ENCODE peak calls at places on chromosomes 6 and 20, in ten cellular contexts. T, N, W, H, A, I, Y, V, F and L are unnamed samples.

GRCh38 chr6:170227521-170227983 is 63.3 kb downstream of the DLL1 start:
- DNase-seq in W (no peak), H (no peak), N (no peak), Y (no peak), F (no peak), I (no peak), A (no peak), T (no peak), V (peak; percentile 43), L (peak; percentile 8)

GRCh38 chr6:52312461-52312860 is 27.9 kb upstream of the MCM3 start:
- DNase-seq in H (no peak), F (no peak), T (no peak), Y (no peak), W (no peak), V (no peak), A (no peak), I (no peak), N (no peak), L (no peak)

GRCh38 chr20:54985100-54985499 is 509.7 kb downstream of the DOK5 start:
- DNase-seq in T (no peak), N (no peak), A (no peak), Y (no peak), W (peak; percentile 27), F (no peak), I (no peak), V (no peak), H (no peak), L (no peak)

GRCh38 chr6:131331146-131331545 is 195.9 kb downstream of the AKAP7 start:
- DNase-seq in W (peak; percentile 16), A (no peak), Y (no peak), N (no peak), F (no peak), V (no peak), T (no peak), I (no peak), H (no peak), L (no peak)

GRCh38 chr20:25248501-25249172 is 752 bp downstream of the PYGB start:
- DNase-seq in N (peak; percentile 50), V (no peak), Y (peak; percentile 29), I (peak; percentile 38), H (peak; percentile 76), A (no peak), T (peak; percentile 31), W (peak; percentile 59), F (peak; percentile 60), L (peak; percentile 41)

GRCh38 chr6:328184-328670 is 35.9 kb downstream of the DUSP22 start:
- DNase-seq in T (peak; percentile 88), Y (peak; percentile 90), F (no peak), A (peak; percentile 100), W (peak; percentile 56), N (no peak), V (peak; percentile 84), I (no peak), H (peak; percentile 96), L (peak; percentile 55)

GRCh38 chr20:49747707-49748524 is 34.2 kb upstream of the B4GALT5 start:
- DNase-seq in N (no peak), F (no peak), W (peak; percentile 66), A (no peak), V (no peak), Y (no peak), T (peak; percentile 53), H (peak; percentile 78), I (no peak), L (no peak)

GRCh38 chr6:79604583-79605037 is 26.5 kb upstream of the SH3BGRL2 start:
- DNase-seq in V (peak; percentile 16), I (no peak), Y (no peak), W (peak; percentile 63), F (no peak), T (no peak), A (no peak), H (peak; percentile 7), N (peak; percentile 2), L (no peak)

GRCh38 chr6:111176038-111176762 is 88.9 kb downstream of the SLC16A10 start:
- DNase-seq in Y (no peak), T (no peak), I (no peak), N (no peak), F (no peak), A (no peak), V (no peak), H (no peak), W (peak; percentile 19), L (no peak)

GRCh38 chr6:111173946-111174345 is 86.6 kb downstream of the SLC16A10 start:
- DNase-seq in T (no peak), Y (no peak), F (peak; percentile 8), I (no peak), A (no peak), N (no peak), H (no peak), W (no peak), V (no peak), L (no peak)

GRCh38 chr6:111176763-111177099 is 89.4 kb downstream of the SLC16A10 start:
- DNase-seq in W (no peak), H (no peak), T (no peak), A (no peak), F (no peak), I (no peak), Y (no peak), N (no peak), V (no peak), L (no peak)

GRCh38 chr6:111175135-111175534 is 87.8 kb downstream of the SLC16A10 start:
- DNase-seq in F (no peak), N (no peak), W (no peak), Y (no peak), T (peak; percentile 4), V (no peak), A (no peak), H (no peak), I (no peak), L (no peak)

GRCh38 chr6:111177131-111177530 is 89.8 kb downstream of the SLC16A10 start:
- DNase-seq in V (no peak), N (no peak), Y (no peak), T (no peak), H (no peak), I (no peak), W (no peak), A (no peak), F (no peak), L (no peak)
- H3K4me2 ChIP-seq in V (no peak overlapping the region), N (no peak overlapping the region), Y (no peak overlapping the region), T (no peak overlapping the region), H (no peak overlapping the region), I (no peak overlapping the region), W (peak overlapping the region; percentile 24), A (no peak overlapping the region), F (no peak overlapping the region), L (no peak overlapping the region)

DNA sequence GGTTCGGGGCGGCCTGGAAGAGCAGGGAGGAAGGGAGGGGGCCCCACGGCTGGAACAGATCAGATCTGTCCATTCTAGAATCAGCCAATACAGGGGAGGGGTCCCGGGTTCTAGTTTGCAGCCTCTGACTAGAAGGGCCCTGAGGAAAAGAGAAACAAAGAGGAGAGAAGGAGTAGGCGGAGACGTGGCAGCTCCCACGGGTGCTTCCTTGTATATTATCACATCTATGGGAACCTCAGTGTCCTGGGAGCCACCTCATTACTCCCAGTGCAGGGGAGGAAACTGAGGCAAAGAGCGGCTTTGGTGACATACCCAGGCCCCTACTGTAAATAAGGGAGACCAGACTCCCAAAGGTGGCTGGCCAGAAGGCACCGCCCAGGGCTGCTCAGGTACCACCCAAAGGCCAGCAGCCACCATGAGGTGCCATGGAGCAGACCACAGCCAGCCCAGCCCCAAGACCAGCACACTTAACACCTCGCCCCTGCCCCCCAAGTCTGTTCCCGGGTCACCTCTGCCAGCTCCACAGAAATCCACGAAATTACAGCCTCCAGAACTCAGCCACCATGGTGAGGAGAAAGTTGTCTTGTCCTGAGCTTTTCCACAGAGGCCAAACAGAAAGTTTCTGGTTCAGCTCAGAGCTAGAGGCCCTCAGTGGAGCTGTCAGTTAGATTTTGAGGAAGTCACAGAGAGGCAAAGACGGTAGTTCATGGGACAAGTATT is 2.1 kb downstream of the ZC3H12D start:
- DNase-seq in F (no peak), T (no peak), V (no peak), Y (peak; percentile 69), H (no peak), A (no peak), I (no peak), W (no peak), N (no peak), L (no peak)
- H3K4me2 ChIP-seq in F (no peak overlapping the region), T (peak overlapping the region; percentile 44), V (no peak overlapping the region), Y (peak overlapping the region; percentile 87), H (peak overlapping the region; percentile 73), A (peak overlapping the region; percentile 98), I (no peak overlapping the region), W (no peak overlapping the region), N (no peak overlapping the region), L (no peak overlapping the region)

GRCh38 chr20:60049601-60050000 is 91.4 kb downstream of the CDH26 start:
- DNase-seq in H (peak; percentile 17), W (no peak), N (no peak), F (no peak), I (no peak), Y (no peak), T (no peak), A (no peak), V (peak; percentile 35), L (peak; percentile 36)

GRCh38 chr20:60046011-60046413 is 87.8 kb downstream of the CDH26 start:
- DNase-seq in A (no peak), I (no peak), N (no peak), Y (no peak), W (peak; percentile 30), T (peak; percentile 31), V (no peak), H (peak; percentile 34), F (no peak), L (no peak)

GRCh38 chr20:60048634-60049578 is 90.7 kb downstream of the CDH26 start:
- DNase-seq in H (no peak), A (no peak), Y (peak; percentile 5), V (no peak), N (no peak), T (no peak), W (no peak), I (no peak), F (no peak), L (no peak)

GRCh38 chr20:60046860-60047259 is 88.6 kb downstream of the CDH26 start:
- DNase-seq in V (no peak), W (no peak), H (no peak), I (no peak), Y (no peak), A (no peak), F (no peak), N (no peak), T (no peak), L (no peak)

DNA sequence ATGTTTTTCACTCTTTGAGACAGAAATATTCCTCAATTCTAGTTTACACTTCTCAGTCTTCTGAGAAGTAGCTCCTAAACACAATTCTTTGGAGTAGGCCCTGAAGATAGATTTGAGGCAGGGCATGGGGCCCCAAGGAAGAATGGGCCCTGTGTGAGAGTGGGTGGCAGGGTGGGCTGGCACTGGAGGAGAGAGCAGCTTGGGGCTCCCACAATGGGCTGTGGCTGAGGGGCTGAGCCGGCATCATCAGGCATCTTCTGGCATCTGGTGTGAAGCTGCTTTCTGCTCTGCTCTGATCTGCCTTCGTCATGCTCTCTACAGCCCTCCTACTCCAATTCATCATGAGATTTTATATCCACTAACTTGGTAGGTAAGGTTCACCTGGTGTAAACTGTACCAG is 88.2 kb downstream of the CDH26 start:
- DNase-seq in Y (no peak), N (no peak), T (no peak), W (no peak), A (no peak), I (no peak), H (no peak), V (no peak), F (no peak), L (no peak)
- H3K4me2 ChIP-seq in Y (no peak overlapping the region), N (no peak overlapping the region), T (no peak overlapping the region), W (no peak overlapping the region), A (no peak overlapping the region), I (no peak overlapping the region), H (no peak overlapping the region), V (no peak overlapping the region), F (no peak overlapping the region), L (no peak overlapping the region)

DNA sequence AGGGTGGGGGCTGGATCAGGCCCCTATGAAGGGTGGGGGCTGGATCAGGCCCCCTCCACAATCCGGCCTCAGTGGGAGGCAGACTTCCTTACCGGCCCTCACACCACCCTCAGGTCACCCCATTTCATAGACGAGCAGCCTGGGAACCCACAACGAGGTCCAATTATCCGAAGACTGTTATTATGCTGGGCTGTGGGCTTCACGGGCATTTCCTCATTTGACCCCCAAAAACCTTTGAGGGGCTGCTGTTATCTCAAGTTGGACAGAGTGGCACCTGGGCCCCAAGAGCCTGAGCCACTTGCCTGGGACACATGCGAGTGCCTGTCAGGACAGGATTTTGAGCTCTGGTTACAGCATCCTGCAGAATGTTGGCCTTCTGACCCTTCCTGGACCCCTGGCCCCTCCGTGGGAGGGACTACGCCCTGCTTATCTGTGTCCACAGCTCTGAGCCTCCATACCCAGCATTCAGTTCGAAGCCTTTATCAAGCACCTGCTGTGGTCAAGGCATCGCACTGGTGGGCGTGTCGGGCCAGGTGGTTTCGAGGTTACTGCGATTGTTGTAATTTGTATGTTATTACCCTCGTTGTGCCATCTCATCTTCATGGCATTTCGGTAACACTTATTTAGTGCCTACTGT is 34.5 kb upstream of the PCMTD2 start:
- DNase-seq in Y (no peak), V (no peak), N (no peak), T (no peak), F (no peak), H (no peak), A (no peak), I (no peak), W (peak; percentile 54), L (no peak)
- H3K4me2 ChIP-seq in Y (no peak overlapping the region), V (no peak overlapping the region), N (no peak overlapping the region), T (no peak overlapping the region), F (no peak overlapping the region), H (no peak overlapping the region), A (no peak overlapping the region), I (no peak overlapping the region), W (no peak overlapping the region), L (no peak overlapping the region)